ENCODE peak calls at places on chromosomes 11 and 22, in seven cellular contexts. G is H54; Y is H7; B is heart left ventricle; V is stimulated activated CD8-positive, alpha-beta memory T cell treated with anti-CD3 and anti-CD28 coated beads, Interleukin-15, amount 100 ng/mL, for 24 hours; L is stimulated activated CD4-positive, alpha-beta T cell treated with anti-CD3 and anti-CD28 coated beads, TNF-alpha, amount 100 ng/mL, for 1 hour; K is HTR-8/SVneo. J is an unnamed sample.

GRCh38 chr11:43934359-43935130 is 7.9 kb upstream of the C11orf96 start:
- DNase-seq in Y (no peak), B (no peak), K (no peak), V (no peak), L (no peak), G (no peak), J (no peak)

GRCh38 chr11:128179049-128179448 is 408.3 kb downstream of the ETS1 start:
- DNase-seq in Y (no peak), K (no peak), B (no peak), L (no peak), G (no peak), V (no peak), J (no peak)

GRCh38 chr22:17268501-17269223 is 49.4 kb upstream of the ADA2 start:
- DNase-seq in B (no peak), L (no peak), G (no peak), V (no peak), K (no peak), Y (peak), J (no peak)

GRCh38 chr11:59188954-59189353 is 17.0 kb downstream of the DTX4 start:
- DNase-seq in Y (no peak), G (no peak), B (no peak), V (no peak), L (no peak), K (no peak), J (no peak)

GRCh38 chr22:37186228-37186996 is 1.6 kb downstream of the C1QTNF6 start:
- DNase-seq in Y (peak), G (peak), K (no peak), V (no peak), L (no peak), B (peak), J (no peak)

GRCh38 chr22:19130959-19131684 is at the start of gene TSSK2:
- DNase-seq in L (no peak), B (no peak), G (no peak), V (no peak), Y (peak), K (no peak), J (no peak)

GRCh38 chr11:73498343-73498742 is 99.6 kb downstream of the FAM168A start:
- DNase-seq in K (no peak), B (peak), Y (no peak), V (no peak), L (no peak), G (no peak), J (no peak)

GRCh38 chr11:3954448-3955298 is 99.2 kb downstream of the STIM1 start:
- DNase-seq in G (peak), L (no peak), Y (no peak), B (no peak), V (no peak), K (no peak), J (no peak)

GRCh38 chr22:42176271-42176670 is 45.7 kb upstream of the CYP2D6 start:
- DNase-seq in V (no peak), K (no peak), Y (no peak), B (no peak), L (no peak), G (no peak), J (no peak)

GRCh38 chr11:8917157-8917820 is 6.3 kb downstream of the AKIP1 start:
- DNase-seq in K (peak), Y (peak), G (peak), B (no peak), L (no peak), V (no peak), J (no peak)

GRCh38 chr11:77324508-77324907 is 23.0 kb upstream of the GDPD4 start:
- DNase-seq in G (no peak), K (no peak), V (no peak), Y (no peak), B (no peak), L (no peak), J (no peak)

GRCh38 chr22:36757608-36758220 is 18.2 kb downstream of the IFT27 start:
- DNase-seq in B (peak), K (peak), Y (peak), G (peak), V (peak), L (peak), J (no peak)

GRCh38 chr11:27405134-27405533 is 42.1 kb upstream of the CCDC34 start:
- DNase-seq in V (no peak), G (no peak), Y (no peak), K (no peak), B (no peak), L (no peak), J (no peak)

GRCh38 chr11:101456812-101457211 is 127.0 kb downstream of the TRPC6 start:
- DNase-seq in Y (no peak), K (no peak), B (no peak), G (no peak), L (no peak), V (no peak), J (no peak)

GRCh38 chr22:46674367-46674781 is 54.2 kb downstream of the GRAMD4 start:
- DNase-seq in G (no peak), B (peak), K (no peak), V (peak), L (peak), Y (no peak), J (no peak)

GRCh38 chr22:42275176-42275575 is 4.7 kb upstream of the TCF20 start:
- DNase-seq in V (no peak), L (no peak), Y (peak), B (no peak), K (no peak), G (no peak), J (no peak)

GRCh38 chr11:83448686-83449085 is 162.5 kb upstream of the CCDC90B start:
- DNase-seq in Y (no peak), K (no peak), V (no peak), G (no peak), B (no peak), L (no peak), J (no peak)

GRCh38 chr11:70824590-70825300 is 426.4 kb downstream of the CTTN start:
- DNase-seq in Y (peak), L (no peak), B (no peak), G (no peak), V (no peak), K (no peak), J (no peak)

GRCh38 chr11:100876826-100877545 is 189.9 kb downstream of the ARHGAP42 start:
- DNase-seq in K (peak), G (peak), Y (no peak), V (no peak), L (no peak), B (no peak), J (no peak)

GRCh38 chr11:119422505-119423416 is at the start of gene THY1:
- DNase-seq in Y (peak), K (peak), L (no peak), B (no peak), G (no peak), V (no peak), J (peak)

GRCh38 chr11:9269492-9270030 is 4.4 kb upstream of the DENND5A start:
- DNase-seq in K (no peak), L (no peak), G (no peak), B (no peak), Y (no peak), V (no peak), J (no peak)

GRCh38 chr22:35430897-35431322 is 31.0 kb downstream of the MCM5 start:
- DNase-seq in L (peak), G (peak), V (peak), B (peak), K (peak), Y (peak), J (peak)

GRCh38 chr11:114288139-114288538 is 8.1 kb upstream of the NNMT start:
- DNase-seq in K (no peak), G (no peak), B (no peak), Y (no peak), L (no peak), V (no peak), J (no peak)

GRCh38 chr11:57639321-57640067 is 10.2 kb downstream of the YPEL4 start:
- DNase-seq in V (no peak), Y (peak), G (no peak), B (no peak), L (no peak), K (peak), J (peak)

GRCh38 chr11:122253541-122254317 is 137.7 kb upstream of the BLID start:
- DNase-seq in Y (no peak), K (no peak), G (no peak), V (no peak), L (no peak), B (no peak), J (no peak)

GRCh38 chr11:120814531-120815259 is 209.2 kb upstream of the TBCEL start:
- DNase-seq in G (no peak), V (no peak), L (no peak), B (no peak), Y (no peak), K (no peak), J (no peak)

GRCh38 chr11:65489061-65489705 is 9.7 kb upstream of the MALAT1 start:
- DNase-seq in V (no peak), G (no peak), B (peak), K (peak), Y (no peak), L (no peak), J (no peak)

GRCh38 chr11:93476796-93477195 is 66.4 kb downstream of the SMCO4 start:
- DNase-seq in B (no peak), G (no peak), L (no peak), V (no peak), K (no peak), Y (no peak), J (no peak)

GRCh38 chr11:118168316-118168715 is 8.1 kb downstream of the SCN2B start:
- DNase-seq in V (no peak), Y (no peak), B (no peak), G (no peak), L (no peak), K (no peak), J (no peak)

GRCh38 chr11:69352715-69353325 is 58.9 kb downstream of the MYEOV start:
- DNase-seq in Y (no peak), L (no peak), B (no peak), V (no peak), G (peak), K (peak), J (no peak)

GRCh38 chr11:102252339-102252891 is 64.9 kb upstream of the BIRC3 start:
- DNase-seq in B (no peak), G (no peak), Y (no peak), V (no peak), K (no peak), L (no peak), J (no peak)

GRCh38 chr11:45801723-45802315 is 3.1 kb upstream of the SLC35C1 start:
- DNase-seq in G (no peak), B (no peak), L (no peak), Y (no peak), K (no peak), V (no peak), J (no peak)

GRCh38 chr11:1640076-1640946 is 10.7 kb downstream of the KRTAP5-5 start:
- DNase-seq in G (peak), K (peak), L (no peak), B (no peak), Y (peak), V (no peak), J (no peak)

GRCh38 chr11:78406568-78407196 is 10.9 kb downstream of the GAB2 start:
- DNase-seq in K (no peak), G (no peak), Y (no peak), V (no peak), L (no peak), B (no peak), J (no peak)

GRCh38 chr11:127281534-127281933 is 281.0 kb upstream of the KIRREL3 start:
- DNase-seq in G (no peak), B (no peak), Y (no peak), K (no peak), V (no peak), L (no peak), J (no peak)

J was measured in mesothelial cell of epicardium.